ENCODE peak calls at places on chromosomes 7 and 10, in nine cellular contexts. One of them, this sample, is unnamed.
A peak's percentile ranks its signal among the peaks of the same experiment; 100 is the strongest.

GRCh38 chr10:117204316-117204715 is 7.0 kb downstream of the KCNK18 start:
- DNase-seq in right cardiac atrium: no peak
- DNase-seq in upper lobe of right lung: no peak
- DNase-seq in thyroid gland: no peak
- DNase-seq in CD8-positive, alpha-beta T cell: no peak
- DNase-seq in neural progenitor cell: no peak
- DNase-seq in body of pancreas: no peak
- DNase-seq in WERI-Rb-1: no peak
- DNase-seq in psoas muscle: no peak
- DNase-seq in this sample: no peak

GRCh38 chr7:105461518-105461917 is 60.6 kb downstream of the PUS7 start:
- DNase-seq in thyroid gland: no peak
- DNase-seq in right cardiac atrium: no peak
- DNase-seq in upper lobe of right lung: no peak
- DNase-seq in body of pancreas: no peak
- DNase-seq in CD8-positive, alpha-beta T cell: no peak
- DNase-seq in WERI-Rb-1: no peak
- DNase-seq in psoas muscle: no peak
- DNase-seq in neural progenitor cell: no peak
- DNase-seq in this sample: no peak

GRCh38 chr10:83332695-83333094 is 806.6 kb upstream of the GHITM start:
- DNase-seq in WERI-Rb-1: no peak
- DNase-seq in psoas muscle: no peak
- DNase-seq in right cardiac atrium: no peak
- DNase-seq in thyroid gland: no peak
- DNase-seq in upper lobe of right lung: no peak
- DNase-seq in CD8-positive, alpha-beta T cell: no peak
- DNase-seq in neural progenitor cell: no peak
- DNase-seq in body of pancreas: no peak
- DNase-seq in this sample: no peak

GRCh38 chr10:15521507-15521906 is 150.4 kb upstream of the FAM171A1 start:
- DNase-seq in thyroid gland: no peak
- DNase-seq in right cardiac atrium: no peak
- DNase-seq in upper lobe of right lung: no peak
- DNase-seq in psoas muscle: no peak
- DNase-seq in body of pancreas: no peak
- DNase-seq in neural progenitor cell: no peak
- DNase-seq in WERI-Rb-1: no peak
- DNase-seq in CD8-positive, alpha-beta T cell: no peak
- DNase-seq in this sample: no peak

GRCh38 chr10:77837248-77837924 is 89.2 kb downstream of the DLG5 start:
- DNase-seq in upper lobe of right lung: no peak
- DNase-seq in WERI-Rb-1: peak; percentile 81
- DNase-seq in body of pancreas: no peak
- DNase-seq in thyroid gland: peak; percentile 52
- DNase-seq in psoas muscle: no peak
- DNase-seq in neural progenitor cell: peak; percentile 92
- DNase-seq in CD8-positive, alpha-beta T cell: peak; percentile 62
- DNase-seq in right cardiac atrium: no peak
- DNase-seq in this sample: no peak

GRCh38 chr10:78414380-78414779 is 380.7 kb downstream of the RPS24 start:
- DNase-seq in WERI-Rb-1: no peak
- DNase-seq in CD8-positive, alpha-beta T cell: no peak
- DNase-seq in upper lobe of right lung: no peak
- DNase-seq in thyroid gland: no peak
- DNase-seq in neural progenitor cell: no peak
- DNase-seq in body of pancreas: no peak
- DNase-seq in psoas muscle: no peak
- DNase-seq in right cardiac atrium: no peak
- DNase-seq in this sample: no peak

GRCh38 chr7:36408589-36408988 is 18.9 kb downstream of the ANLN start:
- DNase-seq in body of pancreas: no peak
- DNase-seq in upper lobe of right lung: no peak
- DNase-seq in psoas muscle: no peak
- DNase-seq in WERI-Rb-1: no peak
- DNase-seq in thyroid gland: no peak
- DNase-seq in neural progenitor cell: no peak
- DNase-seq in CD8-positive, alpha-beta T cell: no peak
- DNase-seq in right cardiac atrium: no peak
- DNase-seq in this sample: no peak

GRCh38 chr7:84017653-84018052 is 176.9 kb downstream of the SEMA3A start:
- DNase-seq in body of pancreas: no peak
- DNase-seq in upper lobe of right lung: no peak
- DNase-seq in thyroid gland: no peak
- DNase-seq in CD8-positive, alpha-beta T cell: no peak
- DNase-seq in right cardiac atrium: no peak
- DNase-seq in WERI-Rb-1: no peak
- DNase-seq in psoas muscle: no peak
- DNase-seq in neural progenitor cell: peak; percentile 8
- DNase-seq in this sample: no peak

GRCh38 chr10:58691528-58691927 is 178.9 kb downstream of the BICC1 start:
- DNase-seq in CD8-positive, alpha-beta T cell: no peak
- DNase-seq in upper lobe of right lung: no peak
- DNase-seq in body of pancreas: no peak
- DNase-seq in right cardiac atrium: peak; percentile 50
- DNase-seq in neural progenitor cell: no peak
- DNase-seq in psoas muscle: no peak
- DNase-seq in WERI-Rb-1: no peak
- DNase-seq in thyroid gland: no peak
- DNase-seq in this sample: no peak

GRCh38 chr7:137130751-137131158 is 212.8 kb downstream of the PTN start:
- DNase-seq in upper lobe of right lung: no peak
- DNase-seq in psoas muscle: no peak
- DNase-seq in CD8-positive, alpha-beta T cell: no peak
- DNase-seq in body of pancreas: no peak
- DNase-seq in right cardiac atrium: no peak
- DNase-seq in neural progenitor cell: no peak
- DNase-seq in thyroid gland: no peak
- DNase-seq in WERI-Rb-1: no peak
- DNase-seq in this sample: no peak

GRCh38 chr10:132805599-132805998 is 19.7 kb upstream of the NKX6-2 start:
- DNase-seq in right cardiac atrium: peak; percentile 9
- DNase-seq in body of pancreas: no peak
- DNase-seq in thyroid gland: no peak
- DNase-seq in psoas muscle: no peak
- DNase-seq in WERI-Rb-1: no peak
- DNase-seq in CD8-positive, alpha-beta T cell: no peak
- DNase-seq in upper lobe of right lung: no peak
- DNase-seq in neural progenitor cell: no peak
- DNase-seq in this sample: no peak

GRCh38 chr10:72322280-72323058 is 32.2 kb downstream of the DNAJB12 start:
- DNase-seq in neural progenitor cell: no peak
- DNase-seq in upper lobe of right lung: no peak
- DNase-seq in WERI-Rb-1: no peak
- DNase-seq in right cardiac atrium: peak; percentile 52
- DNase-seq in body of pancreas: no peak
- DNase-seq in CD8-positive, alpha-beta T cell: peak; percentile 67
- DNase-seq in psoas muscle: no peak
- DNase-seq in thyroid gland: no peak
- DNase-seq in this sample: no peak
- H3K4me3 ChIP-seq in neural progenitor cell: no peak overlapping the region
- H3K4me3 ChIP-seq in upper lobe of right lung: no peak overlapping the region
- H3K4me3 ChIP-seq in WERI-Rb-1: no peak overlapping the region
- H3K4me3 ChIP-seq in right cardiac atrium: no peak overlapping the region
- H3K4me3 ChIP-seq in body of pancreas: no peak overlapping the region
- H3K4me3 ChIP-seq in CD8-positive, alpha-beta T cell: no peak overlapping the region
- H3K4me3 ChIP-seq in psoas muscle: no peak overlapping the region
- H3K4me3 ChIP-seq in thyroid gland: no peak overlapping the region
- H3K4me3 ChIP-seq in this sample: no peak overlapping the region

DNA sequence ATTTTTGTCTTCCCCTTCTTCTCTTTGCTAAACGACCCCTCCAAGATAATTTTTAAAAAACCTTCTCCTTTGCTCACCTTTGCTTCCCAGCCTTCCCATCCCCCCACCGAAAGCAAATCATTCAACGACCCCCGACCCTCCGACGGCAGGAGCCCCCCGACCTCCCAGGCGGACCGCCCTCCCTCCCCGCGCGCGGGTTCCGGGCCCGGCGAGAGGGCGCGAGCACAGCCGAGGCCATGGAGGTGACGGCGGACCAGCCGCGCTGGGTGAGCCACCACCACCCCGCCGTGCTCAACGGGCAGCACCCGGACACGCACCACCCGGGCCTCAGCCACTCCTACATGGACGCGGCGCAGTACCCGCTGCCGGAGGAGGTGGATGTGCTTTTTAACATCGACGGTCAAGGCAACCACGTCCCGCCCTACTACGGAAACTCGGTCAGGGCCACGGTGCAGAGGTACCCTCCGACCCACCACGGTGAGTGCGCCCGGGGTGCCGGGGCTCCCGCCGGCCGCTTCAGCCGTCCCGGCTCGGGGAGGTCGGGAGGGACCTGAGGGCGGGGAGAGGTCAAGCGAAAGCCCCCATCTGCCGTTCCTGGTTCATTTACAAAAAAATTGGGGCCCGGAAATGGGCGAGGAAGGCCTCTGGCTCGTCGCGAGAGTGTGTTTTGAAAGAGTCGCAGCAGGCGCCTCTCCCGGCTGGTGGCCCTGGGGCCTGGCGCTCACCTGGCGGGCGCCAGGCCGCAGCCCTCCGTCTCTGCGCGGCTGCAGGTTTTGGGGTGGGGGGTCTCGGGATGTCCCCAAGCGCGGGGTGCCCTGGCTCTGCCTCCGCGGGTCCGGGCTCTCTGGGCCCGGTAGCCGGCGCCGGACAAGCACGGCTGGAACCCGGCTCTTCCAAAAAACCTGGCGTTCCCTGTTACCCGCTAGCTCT is 1.2 kb downstream of the GATA3 start:
- DNase-seq in WERI-Rb-1: no peak
- DNase-seq in CD8-positive, alpha-beta T cell: peak; percentile 43
- DNase-seq in thyroid gland: peak; percentile 53
- DNase-seq in right cardiac atrium: peak; percentile 69
- DNase-seq in psoas muscle: no peak
- DNase-seq in neural progenitor cell: no peak
- DNase-seq in upper lobe of right lung: no peak
- DNase-seq in body of pancreas: no peak
- DNase-seq in this sample: peak; percentile 52
- H3K4me3 ChIP-seq in WERI-Rb-1: no peak overlapping the region
- H3K4me3 ChIP-seq in CD8-positive, alpha-beta T cell: peak overlapping the region; percentile 87
- H3K4me3 ChIP-seq in thyroid gland: peak overlapping the region; percentile 50
- H3K4me3 ChIP-seq in right cardiac atrium: peak overlapping the region; percentile 83
- H3K4me3 ChIP-seq in psoas muscle: peak overlapping the region; percentile 63
- H3K4me3 ChIP-seq in neural progenitor cell: peak overlapping the region; percentile 48
- H3K4me3 ChIP-seq in upper lobe of right lung: peak overlapping the region; percentile 55
- H3K4me3 ChIP-seq in body of pancreas: no peak overlapping the region
- H3K4me3 ChIP-seq in this sample: peak overlapping the region; percentile 72

DNA sequence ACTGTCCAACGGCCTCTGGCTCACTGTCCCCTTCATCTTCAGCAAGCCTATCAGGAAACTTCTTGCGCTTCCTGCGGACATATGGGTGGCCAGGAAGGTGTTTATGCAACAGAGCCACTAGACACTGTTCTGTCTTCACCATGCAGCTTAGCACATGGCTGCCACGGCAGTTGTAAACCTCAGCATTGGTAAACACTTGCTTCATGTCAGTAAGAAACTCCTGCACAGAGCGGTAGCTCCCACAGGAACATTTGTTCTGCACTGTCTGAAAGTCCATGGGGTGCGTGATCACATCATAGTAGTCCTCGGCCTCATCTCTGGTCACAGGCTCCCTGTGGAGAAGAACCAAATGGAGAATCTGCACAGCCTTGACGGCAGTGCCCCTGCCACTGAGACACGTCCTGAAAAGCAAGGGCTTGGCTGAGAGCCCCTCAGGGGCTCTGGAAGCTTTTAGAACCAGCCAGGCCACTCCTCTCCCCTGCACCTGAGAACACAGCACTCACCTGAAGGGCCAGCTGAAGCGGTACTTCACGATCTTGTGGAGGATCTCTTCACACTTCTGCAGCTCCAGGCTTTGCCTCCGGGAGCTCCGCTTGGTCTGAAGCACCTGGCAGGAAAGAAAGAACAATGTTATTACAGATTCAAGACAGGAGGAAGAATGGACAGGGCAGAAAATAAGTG is 8.8 kb downstream of the FZD9 start:
- DNase-seq in psoas muscle: no peak
- DNase-seq in thyroid gland: peak; percentile 33
- DNase-seq in WERI-Rb-1: no peak
- DNase-seq in CD8-positive, alpha-beta T cell: no peak
- DNase-seq in upper lobe of right lung: peak; percentile 88
- DNase-seq in body of pancreas: no peak
- DNase-seq in neural progenitor cell: no peak
- DNase-seq in right cardiac atrium: no peak
- DNase-seq in this sample: no peak
- H3K4me3 ChIP-seq in psoas muscle: no peak overlapping the region
- H3K4me3 ChIP-seq in thyroid gland: no peak overlapping the region
- H3K4me3 ChIP-seq in WERI-Rb-1: no peak overlapping the region
- H3K4me3 ChIP-seq in CD8-positive, alpha-beta T cell: no peak overlapping the region
- H3K4me3 ChIP-seq in upper lobe of right lung: no peak overlapping the region
- H3K4me3 ChIP-seq in body of pancreas: no peak overlapping the region
- H3K4me3 ChIP-seq in neural progenitor cell: no peak overlapping the region
- H3K4me3 ChIP-seq in right cardiac atrium: no peak overlapping the region
- H3K4me3 ChIP-seq in this sample: no peak overlapping the region

GRCh38 chr7:50558380-50559051 is 6.7 kb downstream of the DDC start:
- DNase-seq in CD8-positive, alpha-beta T cell: no peak
- DNase-seq in neural progenitor cell: no peak
- DNase-seq in psoas muscle: no peak
- DNase-seq in right cardiac atrium: no peak
- DNase-seq in WERI-Rb-1: no peak
- DNase-seq in upper lobe of right lung: no peak
- DNase-seq in thyroid gland: no peak
- DNase-seq in body of pancreas: no peak
- DNase-seq in this sample: no peak

GRCh38 chr7:50556247-50556976 is 8.8 kb downstream of the DDC start:
- DNase-seq in right cardiac atrium: no peak
- DNase-seq in thyroid gland: no peak
- DNase-seq in upper lobe of right lung: no peak
- DNase-seq in WERI-Rb-1: no peak
- DNase-seq in body of pancreas: no peak
- DNase-seq in neural progenitor cell: peak; percentile 71
- DNase-seq in CD8-positive, alpha-beta T cell: no peak
- DNase-seq in psoas muscle: no peak
- DNase-seq in this sample: no peak

GRCh38 chr7:50554923-50555322 is 10.3 kb downstream of the DDC start:
- DNase-seq in body of pancreas: no peak
- DNase-seq in right cardiac atrium: no peak
- DNase-seq in thyroid gland: no peak
- DNase-seq in neural progenitor cell: no peak
- DNase-seq in CD8-positive, alpha-beta T cell: no peak
- DNase-seq in upper lobe of right lung: no peak
- DNase-seq in psoas muscle: no peak
- DNase-seq in WERI-Rb-1: no peak
- DNase-seq in this sample: no peak

GRCh38 chr7:50555594-50556140 is 9.5 kb downstream of the DDC start:
- DNase-seq in WERI-Rb-1: no peak
- DNase-seq in CD8-positive, alpha-beta T cell: no peak
- DNase-seq in thyroid gland: no peak
- DNase-seq in body of pancreas: no peak
- DNase-seq in upper lobe of right lung: no peak
- DNase-seq in right cardiac atrium: no peak
- DNase-seq in psoas muscle: no peak
- DNase-seq in neural progenitor cell: no peak
- DNase-seq in this sample: no peak

DNA sequence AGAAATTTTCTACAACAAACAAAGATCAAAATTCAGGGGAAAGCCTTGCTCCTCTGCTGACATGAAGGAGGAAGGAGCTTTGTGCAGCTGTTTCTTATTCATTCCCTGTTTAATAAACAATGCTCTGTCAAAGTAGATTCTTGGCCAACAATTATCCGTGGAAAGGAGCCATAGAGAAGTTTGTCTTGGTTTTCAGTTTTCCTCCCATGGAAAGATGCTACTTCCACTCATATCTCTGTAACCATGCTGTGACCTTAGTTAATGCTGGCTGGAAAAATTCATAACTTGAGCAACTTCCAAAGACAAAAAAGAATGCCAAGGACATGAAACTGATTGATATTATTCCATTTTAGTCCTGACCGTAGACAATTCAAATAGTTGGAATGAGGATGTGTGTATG is 8.1 kb downstream of the DDC start:
- DNase-seq in thyroid gland: no peak
- DNase-seq in WERI-Rb-1: no peak
- DNase-seq in neural progenitor cell: no peak
- DNase-seq in CD8-positive, alpha-beta T cell: no peak
- DNase-seq in body of pancreas: no peak
- DNase-seq in psoas muscle: no peak
- DNase-seq in right cardiac atrium: no peak
- DNase-seq in upper lobe of right lung: no peak
- DNase-seq in this sample: no peak
- H3K4me3 ChIP-seq in thyroid gland: no peak overlapping the region
- H3K4me3 ChIP-seq in WERI-Rb-1: no peak overlapping the region
- H3K4me3 ChIP-seq in neural progenitor cell: no peak overlapping the region
- H3K4me3 ChIP-seq in CD8-positive, alpha-beta T cell: no peak overlapping the region
- H3K4me3 ChIP-seq in body of pancreas: no peak overlapping the region
- H3K4me3 ChIP-seq in psoas muscle: no peak overlapping the region
- H3K4me3 ChIP-seq in right cardiac atrium: no peak overlapping the region
- H3K4me3 ChIP-seq in upper lobe of right lung: no peak overlapping the region
- H3K4me3 ChIP-seq in this sample: no peak overlapping the region